ENCODE peak calls at places on chromosome 18, in six cellular contexts. U is body of pancreas; S is stomach; P is CD8-positive, alpha-beta T cell; N is upper lobe of left lung; J is transverse colon. E is an unnamed sample.

GRCh38 chr18:6336239-6336638 is 78.5 kb downstream of the L3MBTL4 start:
- DNase-seq in U (no peak), N (no peak), J (no peak), P (no peak), S (no peak), E (no peak)

GRCh38 chr18:35542356-35542755 is 39.2 kb upstream of the GALNT1 start:
- DNase-seq in P (no peak), U (no peak), S (no peak), J (no peak), N (no peak), E (no peak)

GRCh38 chr18:3595282-3596273 is 145.6 kb downstream of the TGIF1 start:
- DNase-seq in J (peak; percentile 44), S (peak; percentile 43), P (no peak), U (peak; percentile 70), N (no peak), E (no peak)

GRCh38 chr18:49250819-49251388 is 209.5 kb downstream of the DYM start:
- DNase-seq in U (no peak), N (no peak), J (no peak), P (no peak), S (no peak), E (no peak)

GRCh38 chr18:3603460-3604259 is 153.7 kb downstream of the TGIF1 start:
- DNase-seq in J (no peak), U (peak; percentile 79), N (no peak), P (no peak), S (peak; percentile 55), E (no peak)

GRCh38 chr18:40006553-40007073 is 1948.4 kb upstream of the PIK3C3 start:
- DNase-seq in J (no peak), P (no peak), N (no peak), U (no peak), S (no peak), E (no peak)

GRCh38 chr18:22765889-22766288 is 167.2 kb upstream of the RBBP8 start:
- DNase-seq in S (no peak), J (no peak), U (no peak), P (no peak), N (no peak), E (no peak)

GRCh38 chr18:49846263-49846662 is 32.9 kb upstream of the ACAA2 start:
- DNase-seq in S (no peak), J (no peak), P (no peak), U (no peak), N (no peak), E (no peak)

GRCh38 chr18:44848931-44849330 is 168.2 kb downstream of the SETBP1 start:
- DNase-seq in P (no peak), J (no peak), N (no peak), S (peak; percentile 47), U (peak; percentile 58), E (no peak)

GRCh38 chr18:56568986-56569385 is 69.4 kb downstream of the TXNL1 start:
- DNase-seq in S (no peak), J (no peak), P (no peak), N (no peak), U (no peak), E (no peak)

GRCh38 chr18:56565059-56565458 is 73.3 kb downstream of the TXNL1 start:
- DNase-seq in U (no peak), S (no peak), N (no peak), P (no peak), J (no peak), E (no peak)

GRCh38 chr18:56570971-56571370 is 67.4 kb downstream of the TXNL1 start:
- DNase-seq in N (no peak), S (no peak), U (no peak), J (no peak), P (no peak), E (no peak)

GRCh38 chr18:56565596-56566355 is 72.6 kb downstream of the TXNL1 start:
- DNase-seq in U (no peak), S (no peak), N (no peak), J (no peak), P (no peak), E (no peak)

DNA sequence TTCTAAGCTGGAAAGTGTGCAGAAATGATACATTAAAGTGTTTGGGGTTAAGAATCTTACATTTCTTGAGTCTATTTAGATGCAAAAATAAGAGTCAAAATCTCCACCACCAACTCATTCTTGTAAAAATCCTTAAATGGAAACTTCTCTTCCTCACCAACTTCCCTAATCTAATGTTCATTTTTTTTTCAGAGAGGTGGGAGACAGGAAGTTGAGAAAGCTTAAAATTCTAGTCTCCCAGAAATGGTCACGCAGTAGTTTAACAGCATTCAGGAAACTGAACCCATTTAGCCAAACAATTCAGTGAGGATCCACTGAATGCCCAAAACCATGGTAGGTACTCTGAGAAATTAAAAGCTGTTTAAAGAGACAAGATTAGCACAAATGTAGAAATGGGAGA is 69.0 kb downstream of the TXNL1 start:
- DNase-seq in U (no peak), S (no peak), N (no peak), P (no peak), J (no peak), E (no peak)
- H3K27ac ChIP-seq in U (no peak overlapping the region), S (peak overlapping the region; percentile 31), N (peak overlapping the region; percentile 18), P (no peak overlapping the region), J (peak overlapping the region; percentile 26), E (no peak overlapping the region)

GRCh38 chr18:58335821-58336220 is 291.8 kb downstream of the NEDD4L start:
- DNase-seq in S (no peak), P (no peak), U (no peak), N (no peak), J (no peak), E (no peak)
- TF ChIP-seq CTCF in S (no peak), P (no peak), U (no peak), N (no peak), J (no peak), E (peak; percentile 23)

DNA sequence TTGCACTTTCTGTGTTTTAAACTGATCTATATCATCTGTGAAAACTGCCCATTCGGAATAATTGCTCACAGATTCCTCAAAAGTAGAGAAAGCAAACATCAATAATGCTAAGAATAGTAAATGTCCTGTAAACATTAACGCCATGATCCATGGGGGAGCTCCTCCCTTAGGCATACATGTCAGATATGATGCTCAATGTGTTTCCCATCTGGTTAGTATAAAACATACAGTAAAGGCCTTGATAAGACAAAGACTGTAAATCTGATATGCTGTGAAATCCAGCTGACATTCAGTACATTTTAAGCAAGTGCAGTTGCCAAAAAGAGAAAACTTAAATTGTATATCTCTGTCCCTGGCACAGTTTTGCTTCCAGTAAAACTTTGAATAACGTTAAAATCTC is 2.1 kb downstream of the DSEL start:
- DNase-seq in U (no peak), N (no peak), S (no peak), J (no peak), P (no peak), E (no peak)
- H3K9me3 ChIP-seq in U (no peaks in the 10 kb centered on the region), N (no peaks in the 10 kb centered on the region), S (no peaks in the 10 kb centered on the region), J (no peaks in the 10 kb centered on the region), P (no peaks in the 10 kb centered on the region), E (no peaks in the 10 kb centered on the region)

GRCh38 chr18:12012697-12013096 is 31.4 kb downstream of the IMPA2 start:
- DNase-seq in N (no peak), P (no peak), U (no peak), J (no peak), S (no peak), E (no peak)
- H3K27ac ChIP-seq in N (peak overlapping the region; percentile 67), P (no peak overlapping the region), U (peak overlapping the region; percentile 99), J (peak overlapping the region; percentile 91), S (peak overlapping the region; percentile 93), E (peak overlapping the region; percentile 87)

E was measured in left ventricle myocardium inferior.